ENCODE peak calls at places on chromosomes 12 and 14, in ten cellular contexts. G is suprapubic skin; D is PC-3; F is gastrocnemius medialis; Y is left ventricle myocardium inferior; T is mesendoderm; R is endodermal cell; B is effector memory CD4-positive, alpha-beta T cell; L is naive thymus-derived CD4-positive, alpha-beta T cell; N is heart left ventricle. I is an unnamed sample. For H3K27me3 and H3K4me1, the result is how much of the 10 kb centered on the place peaks cover.

GRCh38 chr12:6769003-6769389 is 2.8 kb downstream of the PTMS start:
- DNase-seq in G (no peak), D (no peak), F (no peak), Y (peak), T (peak), R (peak), B (no peak), L (no peak), N (no peak), I (peak)

GRCh38 chr12:130192667-130193345 is 30.5 kb downstream of the FZD10 start:
- DNase-seq in G (no peak), D (no peak), F (no peak), Y (no peak), T (peak), R (peak), B (no peak), L (no peak), N (no peak), I (no peak)

GRCh38 chr12:32947203-32947795 is 50.7 kb upstream of the PKP2 start:
- DNase-seq in G (no peak), D (peak), F (no peak), Y (no peak), T (peak), R (no peak), B (no peak), L (no peak), N (no peak), I (no peak)

GRCh38 chr12:51371295-51371953 is 19.8 kb downstream of the GALNT6 start:
- DNase-seq in G (no peak), D (peak), F (peak), Y (peak), T (peak), R (peak), B (no peak), L (no peak), N (peak), I (peak)

GRCh38 chr12:21985155-21985554 is 43.9 kb upstream of the ABCC9 start:
- DNase-seq in G (no peak), D (peak), F (no peak), Y (no peak), T (no peak), R (no peak), B (no peak), L (no peak), N (no peak), I (no peak)

GRCh38 chr14:76701981-76702380 is 59.3 kb upstream of the VASH1 start:
- DNase-seq in G (peak), D (no peak), F (peak), Y (peak), T (no peak), R (peak), B (no peak), L (no peak), N (peak), I (peak)

GRCh38 chr12:94694732-94695131 is 44.4 kb upstream of the TMCC3 start:
- DNase-seq in G (no peak), D (no peak), F (no peak), Y (no peak), T (no peak), R (peak), B (no peak), L (no peak), N (no peak), I (no peak)

GRCh38 chr12:19963972-19964371 is 404.4 kb upstream of the PDE3A start:
- DNase-seq in G (no peak), D (no peak), F (no peak), Y (no peak), T (no peak), R (no peak), B (no peak), L (no peak), N (no peak), I (no peak)

GRCh38 chr14:91138511-91139359 is 24.9 kb downstream of the DGLUCY start:
- DNase-seq in G (no peak), D (peak), F (no peak), Y (no peak), T (peak), R (peak), B (peak), L (peak), N (no peak), I (no peak)

GRCh38 chr12:50542448-50542847 is 37.7 kb downstream of the DIP2B start:
- DNase-seq in G (no peak), D (peak), F (no peak), Y (no peak), T (no peak), R (no peak), B (no peak), L (peak), N (no peak), I (no peak)

GRCh38 chr14:92670177-92670576 is 78.2 kb downstream of the LGMN start:
- DNase-seq in G (no peak), D (peak), F (no peak), Y (no peak), T (no peak), R (no peak), B (no peak), L (no peak), N (no peak), I (no peak)

GRCh38 chr14:52272375-52272774 is 4.9 kb downstream of the PTGDR start:
- DNase-seq in G (no peak), D (peak), F (no peak), Y (no peak), T (peak), R (peak), B (no peak), L (no peak), N (no peak), I (no peak)

GRCh38 chr12:81077686-81078441 is at the start of gene ACSS3:
- DNase-seq in G (peak), D (no peak), F (peak), Y (peak), T (peak), R (peak), B (no peak), L (no peak), N (peak), I (peak)

GRCh38 chr12:48800457-48800856 is 11.6 kb upstream of the ADCY6 start:
- DNase-seq in G (no peak), D (no peak), F (no peak), Y (no peak), T (no peak), R (no peak), B (no peak), L (no peak), N (no peak), I (no peak)

GRCh38 chr12:45705404-45705803 is 24.1 kb upstream of the ARID2 start:
- DNase-seq in G (no peak), D (no peak), F (no peak), Y (no peak), T (peak), R (no peak), B (no peak), L (no peak), N (no peak), I (no peak)

GRCh38 chr14:32405856-32406255 is 76.8 kb downstream of the AKAP6 start:
- DNase-seq in G (no peak), D (no peak), F (no peak), Y (no peak), T (no peak), R (no peak), B (no peak), L (no peak), N (no peak), I (no peak)

GRCh38 chr14:53032161-53032803 is 81.4 kb upstream of the FERMT2 start:
- DNase-seq in G (no peak), D (peak), F (no peak), Y (no peak), T (no peak), R (no peak), B (no peak), L (no peak), N (peak), I (peak)

GRCh38 chr12:89542912-89543592 is 17.2 kb upstream of the POC1B start:
- DNase-seq in G (no peak), D (peak), F (peak), Y (peak), T (peak), R (peak), B (peak), L (peak), N (peak), I (peak)

GRCh38 chr14:80215756-80216581 is 4.7 kb upstream of the DIO2 start:
- DNase-seq in G (no peak), D (peak), F (peak), Y (peak), T (peak), R (peak), B (no peak), L (no peak), N (peak), I (no peak)

GRCh38 chr12:109951136-109951535 is 45.0 kb downstream of the GIT2 start:
- DNase-seq in G (no peak), D (peak), F (no peak), Y (no peak), T (no peak), R (no peak), B (no peak), L (no peak), N (no peak), I (no peak)

GRCh38 chr12:58346032-58346632 is 404.8 kb downstream of the ATP23 start:
- DNase-seq in G (no peak), D (peak), F (no peak), Y (no peak), T (peak), R (no peak), B (no peak), L (no peak), N (no peak), I (no peak)

GRCh38 chr14:75476274-75476995 is 45.8 kb upstream of the BATF start:
- DNase-seq in G (no peak), D (no peak), F (no peak), Y (no peak), T (peak), R (peak), B (no peak), L (no peak), N (no peak), I (peak)

GRCh38 chr14:79587875-79588274 is 623.4 kb downstream of the DIO2 start:
- DNase-seq in G (no peak), D (no peak), F (no peak), Y (no peak), T (no peak), R (no peak), B (no peak), L (no peak), N (no peak), I (no peak)

GRCh38 chr12:65765436-65765813 is 58.9 kb upstream of the HMGA2 start:
- DNase-seq in G (no peak), D (peak), F (no peak), Y (no peak), T (no peak), R (no peak), B (no peak), L (no peak), N (no peak), I (no peak)

GRCh38 chr12:27542628-27543027 is 18.6 kb downstream of the PPFIBP1 start:
- DNase-seq in G (no peak), D (no peak), F (no peak), Y (no peak), T (peak), R (no peak), B (no peak), L (no peak), N (no peak), I (no peak)

GRCh38 chr14:87896393-87897380 is 96.3 kb downstream of the GALC start:
- DNase-seq in G (no peak), D (peak), F (no peak), Y (no peak), T (peak), R (no peak), B (no peak), L (no peak), N (no peak), I (no peak)

GRCh38 chr12:51827925-51828818 is 20.3 kb downstream of the FIGNL2 start:
- DNase-seq in G (no peak), D (peak), F (no peak), Y (no peak), T (peak), R (no peak), B (no peak), L (no peak), N (no peak), I (no peak)

GRCh38 chr12:39375206-39375808 is 67.6 kb downstream of the KIF21A start:
- DNase-seq in G (no peak), D (no peak), F (no peak), Y (no peak), T (peak), R (peak), B (no peak), L (no peak), N (no peak), I (no peak)

GRCh38 chr12:54589964-54590363 is 1.5 kb upstream of the PPP1R1A start:
- DNase-seq in G (no peak), D (no peak), F (no peak), Y (no peak), T (peak), R (peak), B (no peak), L (no peak), N (no peak), I (no peak)
- H3K27me3 ChIP-seq in G (under half), D (half or more), F (under half), Y (half or more), T (under half), R (half or more), B (under half), L (under half), N (under half), I (under half)

GRCh38 chr12:113246478-113247122 is 25.3 kb downstream of the TPCN1 start:
- DNase-seq in G (no peak), D (peak), F (no peak), Y (no peak), T (peak), R (peak), B (no peak), L (no peak), N (no peak), I (no peak)
- H3K4me1 ChIP-seq in G (half or more), D (half or more), F (half or more), Y (half or more), T (under half), R (under half), B (under half), L (under half), N (under half), I (under half)

GRCh38 chr14:102927346-102927877 is 4.9 kb downstream of the AMN start:
- DNase-seq in G (no peak), D (peak), F (no peak), Y (no peak), T (no peak), R (no peak), B (no peak), L (no peak), N (no peak), I (no peak)
- H3K27me3 ChIP-seq in G (half or more), D (under half), F (half or more), Y (half or more), T (under half), R (half or more), B (under half), L (under half), N (under half), I (under half)

GRCh38 chr12:108799528-108800243 is 57.7 kb downstream of the SSH1 start:
- DNase-seq in G (no peak), D (no peak), F (no peak), Y (no peak), T (no peak), R (no peak), B (no peak), L (no peak), N (no peak), I (no peak)
- H3K4me1 ChIP-seq in G (under half), D (under half), F (half or more), Y (half or more), T (under half), R (under half), B (under half), L (under half), N (under half), I (under half)

GRCh38 chr14:103057028-103057371 is 349 bp downstream of the CDC42BPB start:
- DNase-seq in G (no peak), D (no peak), F (no peak), Y (peak), T (peak), R (no peak), B (no peak), L (no peak), N (no peak), I (no peak)

GRCh38 chr14:103058209-103059055 is 1.1 kb upstream of the CDC42BPB start:
- DNase-seq in G (no peak), D (peak), F (no peak), Y (no peak), T (peak), R (no peak), B (no peak), L (no peak), N (no peak), I (peak)

GRCh38 chr14:103055693-103056092 is 1.7 kb downstream of the CDC42BPB start:
- DNase-seq in G (no peak), D (no peak), F (no peak), Y (no peak), T (no peak), R (no peak), B (no peak), L (no peak), N (no peak), I (peak)

GRCh38 chr14:103057372-103058208 is at the start of gene CDC42BPB:
- DNase-seq in G (peak), D (peak), F (peak), Y (peak), T (peak), R (peak), B (peak), L (peak), N (peak), I (peak)

GRCh38 chr14:103056322-103057027 is 874 bp downstream of the CDC42BPB start:
- DNase-seq in G (no peak), D (peak), F (peak), Y (peak), T (peak), R (peak), B (no peak), L (peak), N (peak), I (peak)
- H3K27me3 ChIP-seq in G (under half), D (under half), F (under half), Y (under half), T (under half), R (under half), B (under half), L (under half), N (under half), I (under half)

GRCh38 chr12:54421873-54422250 is 2.8 kb upstream of the ITGA5 start:
- DNase-seq in G (no peak), D (no peak), F (no peak), Y (no peak), T (no peak), R (peak), B (no peak), L (no peak), N (no peak), I (no peak)
- H3K4me1 ChIP-seq in G (half or more), D (half or more), F (under half), Y (half or more), T (under half), R (under half), B (under half), L (under half), N (under half), I (under half)